ENCODE peak calls at places on chromosomes 2 and 18, in six cellular contexts. U is BJ, S is GM23248, Y is brain microvascular endothelial cell, X is colonic mucosa, B is heart left ventricle. O is an unnamed sample. For H3K27me3 and H3K36me3, the result is how much of the 10 kb centered on the place peaks cover.

GRCh38 chr2:143732931-143733330 is 603.7 kb downstream of the ARHGAP15 start:
- DNase-seq in B (no peak), U (no peak), X (no peak), S (no peak), Y (no peak), O (no peak)

GRCh38 chr18:79684787-79685186 is 5.2 kb downstream of the CTDP1 start:
- DNase-seq in U (no peak), S (no peak), Y (no peak), X (no peak), B (no peak), O (no peak)

GRCh38 chr2:117820444-117820843 is 6.0 kb downstream of the DDX18 start:
- DNase-seq in B (no peak), S (no peak), X (no peak), U (no peak), Y (no peak), O (no peak)

GRCh38 chr2:17416891-17417391 is 101.3 kb downstream of the RAD51AP2 start:
- DNase-seq in Y (peak), U (no peak), S (peak), X (no peak), B (no peak), O (no peak)

GRCh38 chr2:29011650-29012060 is 30.6 kb downstream of the TOGARAM2 start:
- DNase-seq in S (no peak), Y (no peak), B (peak), X (no peak), U (no peak), O (no peak)

GRCh38 chr2:239882781-239883180 is 142.4 kb downstream of the NDUFA10 start:
- DNase-seq in U (no peak), B (no peak), S (no peak), X (no peak), Y (no peak), O (no peak)

GRCh38 chr2:219681301-219682290 is 54.2 kb downstream of the SLC4A3 start:
- DNase-seq in X (no peak), S (peak), Y (no peak), B (no peak), U (no peak), O (no peak)

GRCh38 chr2:88126772-88127637 is 857 bp downstream of the FABP1 start:
- DNase-seq in S (no peak), Y (no peak), U (no peak), X (peak), B (no peak), O (no peak)

GRCh38 chr18:45627204-45627526 is 11.9 kb downstream of the SLC14A2 start:
- DNase-seq in B (no peak), Y (no peak), U (no peak), S (no peak), X (no peak), O (no peak)

GRCh38 chr2:63735931-63736820 is 105.5 kb upstream of the UGP2 start:
- DNase-seq in U (peak), Y (peak), B (no peak), X (no peak), S (peak), O (no peak)

GRCh38 chr2:241565413-241565812 is 6.9 kb downstream of the BOK start:
- DNase-seq in S (no peak), U (no peak), B (no peak), Y (no peak), X (no peak), O (peak)

GRCh38 chr2:28142403-28142802 is 250.3 kb upstream of the FOSL2 start:
- DNase-seq in Y (no peak), S (peak), B (no peak), U (no peak), X (no peak), O (no peak)

GRCh38 chr2:212841426-212841825 is 302.8 kb upstream of the ERBB4 start:
- DNase-seq in X (no peak), Y (no peak), U (no peak), S (no peak), B (no peak), O (no peak)

GRCh38 chr2:128510701-128511100 is 192.0 kb upstream of the HS6ST1 start:
- DNase-seq in U (no peak), B (no peak), S (peak), X (no peak), Y (peak), O (no peak)

GRCh38 chr2:210899131-210899530 is 342.7 kb downstream of the CPS1 start:
- DNase-seq in Y (peak), B (no peak), S (no peak), U (no peak), X (no peak), O (no peak)

GRCh38 chr2:221518201-221518936 is 53.7 kb downstream of the EPHA4 start:
- DNase-seq in S (peak), U (no peak), Y (no peak), X (peak), B (no peak), O (no peak)

GRCh38 chr2:107466984-107467383 is 359.7 kb upstream of the RGPD4 start:
- DNase-seq in Y (no peak), S (no peak), X (no peak), U (no peak), B (no peak), O (no peak)

GRCh38 chr2:84919885-84920580 is 14.6 kb downstream of the TMSB10 start:
- DNase-seq in S (peak), Y (peak), B (no peak), U (peak), X (no peak), O (no peak)

GRCh38 chr2:220275454-220275853 is 648.0 kb downstream of the SLC4A3 start:
- DNase-seq in U (no peak), X (no peak), S (peak), B (no peak), Y (no peak), O (no peak)

GRCh38 chr2:179861027-179861776 is at the start of gene ZNF385B:
- DNase-seq in Y (no peak), B (no peak), S (peak), X (no peak), U (no peak), O (no peak)

GRCh38 chr18:26556573-26556972 is 8.2 kb upstream of the KCTD1 start:
- DNase-seq in X (no peak), Y (no peak), S (peak), U (no peak), B (no peak), O (no peak)

GRCh38 chr2:23760746-23761145 is 166.2 kb downstream of the ATAD2B start:
- DNase-seq in B (no peak), X (no peak), U (no peak), S (peak), Y (no peak), O (no peak)

GRCh38 chr2:4832642-4833041 is 859.5 kb upstream of the SOX11 start:
- DNase-seq in U (no peak), S (no peak), Y (no peak), B (no peak), X (no peak), O (no peak)

GRCh38 chr18:7817596-7817995 is 250.5 kb downstream of the PTPRM start:
- DNase-seq in U (no peak), Y (no peak), S (peak), X (no peak), B (no peak), O (no peak)

GRCh38 chr2:156329031-156329921 is 3.2 kb downstream of the NR4A2 start:
- DNase-seq in B (peak), Y (no peak), S (no peak), X (no peak), U (no peak), O (no peak)
- H3K27me3 ChIP-seq in B (under half), Y (under half), S (under half), X (under half), U (under half), O (under half)

GRCh38 chr2:235834781-235835180 is 333.4 kb downstream of the GBX2 start:
- DNase-seq in U (no peak), S (no peak), X (no peak), B (no peak), Y (no peak), O (no peak)
- H3K36me3 ChIP-seq in U (under half), S (under half), X (under half), B (under half), Y (under half), O (under half)

DNA sequence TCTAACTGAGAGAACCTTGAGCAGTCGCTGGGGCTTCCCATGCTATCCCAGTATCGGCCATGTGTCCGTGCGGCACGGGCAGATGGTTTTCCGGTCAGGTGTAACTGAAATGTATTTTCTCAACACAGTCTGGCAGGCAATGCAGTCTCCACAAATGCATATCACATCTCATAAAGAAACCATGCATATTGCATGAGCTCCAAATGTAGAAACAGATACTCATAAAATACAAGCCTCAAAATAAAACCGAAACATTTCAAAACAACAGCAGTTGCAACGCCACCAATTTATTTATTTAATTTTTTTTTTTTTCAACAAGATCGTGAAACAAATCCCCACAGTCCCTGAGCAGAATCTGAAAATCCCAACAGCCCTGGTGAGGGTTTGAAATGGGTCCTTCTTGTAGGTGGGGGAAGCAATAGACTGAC is 299.4 kb downstream of the LPIN1 start:
- DNase-seq in Y (no peak), S (peak), U (no peak), B (no peak), X (no peak), O (no peak)
- H3K4me3 ChIP-seq in Y (no peak), S (peak), U (no peak), B (no peak), X (no peak), O (no peak)

GRCh38 chr18:50562686-50563085 is 2.8 kb downstream of the MAPK4 start:
- DNase-seq in U (no peak), S (no peak), Y (no peak), B (no peak), X (no peak), O (no peak)
- H3K27me3 ChIP-seq in U (under half), S (under half), Y (under half), B (under half), X (under half), O (under half)

GRCh38 chr18:49393011-49393410 is 67.4 kb downstream of the DYM start:
- DNase-seq in X (no peak), Y (no peak), B (no peak), U (no peak), S (no peak), O (no peak)

GRCh38 chr18:49400398-49401072 is 59.9 kb downstream of the DYM start:
- DNase-seq in U (no peak), X (no peak), B (no peak), S (peak), Y (no peak), O (no peak)

GRCh38 chr18:49394191-49394590 is 66.3 kb downstream of the DYM start:
- DNase-seq in Y (no peak), S (no peak), X (no peak), U (no peak), B (no peak), O (no peak)

GRCh38 chr18:49399003-49399402 is 61.4 kb downstream of the DYM start:
- DNase-seq in X (no peak), S (no peak), B (no peak), U (no peak), Y (peak), O (no peak)

GRCh38 chr18:49398331-49398730 is 62.1 kb downstream of the DYM start:
- DNase-seq in X (no peak), B (no peak), U (no peak), S (peak), Y (no peak), O (no peak)
- H3K36me3 ChIP-seq in X (under half), B (under half), U (under half), S (under half), Y (under half), O (under half)

DNA sequence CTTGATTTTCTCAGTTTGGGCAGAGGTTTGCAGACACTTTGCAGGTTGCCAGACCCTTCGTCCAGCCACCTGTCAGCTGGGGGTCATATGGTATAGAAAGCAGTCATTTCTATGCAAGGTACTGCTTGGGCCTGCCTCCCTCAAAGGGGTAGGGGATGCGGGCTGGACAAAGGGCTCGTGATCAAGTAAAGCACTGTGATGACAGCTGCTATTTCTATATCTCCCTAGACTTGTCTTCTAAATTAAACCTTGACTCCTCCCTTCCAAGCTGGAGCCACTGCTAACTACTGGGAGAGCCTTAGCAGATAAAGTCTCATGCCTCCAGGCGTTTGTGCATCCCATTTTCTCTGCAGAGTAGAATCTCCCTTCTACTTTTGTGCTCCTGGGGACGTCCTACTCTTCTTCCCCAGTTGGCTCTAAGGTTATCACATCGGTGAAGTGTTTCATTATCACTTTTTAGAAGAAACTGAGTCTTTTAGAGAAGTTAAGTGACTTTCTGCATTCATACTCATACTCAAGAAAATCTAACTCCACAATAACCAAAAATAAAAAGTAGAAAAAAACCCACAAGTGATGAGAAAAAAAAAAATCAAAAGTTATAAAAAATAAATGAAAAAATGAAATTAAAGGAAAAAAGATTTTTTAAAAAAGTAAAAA is 710 bp upstream of the XRCC5 start:
- DNase-seq in X (no peak), U (no peak), Y (no peak), B (no peak), S (peak), O (peak)
- H3K4me3 ChIP-seq in X (no peak), U (peak), Y (peak), B (peak), S (peak), O (peak)

GRCh38 chr2:190255668-190256067 is 64.0 kb downstream of the HIBCH start:
- DNase-seq in U (no peak), B (no peak), X (no peak), S (no peak), Y (no peak), O (no peak)
- H3K27me3 ChIP-seq in U (under half), B (under half), X (under half), S (under half), Y (under half), O (under half)

DNA sequence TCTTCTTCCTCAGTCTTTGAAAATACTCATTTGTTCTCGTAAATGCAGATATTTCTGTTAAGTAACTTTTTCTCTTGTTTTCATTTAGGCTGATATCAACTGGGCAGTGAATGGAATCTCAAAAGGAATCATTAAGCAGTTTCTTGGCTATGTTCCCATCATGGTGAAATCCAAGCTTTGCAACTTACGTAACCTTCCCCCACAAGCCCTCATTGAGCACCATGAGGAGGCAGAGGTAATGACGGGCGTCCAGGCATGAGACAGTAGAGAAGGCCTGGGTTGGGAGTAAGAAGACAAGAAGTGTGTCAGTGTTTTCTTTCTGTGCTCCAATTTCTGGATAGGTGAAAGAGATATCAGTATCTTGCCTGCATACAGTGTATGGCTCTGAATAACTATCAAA is 5.1 kb downstream of the POLR1B start:
- DNase-seq in Y (no peak), U (no peak), S (peak), X (no peak), B (no peak), O (no peak)
- H3K36me3 ChIP-seq in Y (under half), U (under half), S (under half), X (under half), B (under half), O (half or more)